ENCODE peak calls at places on chromosomes 12 and 14, in five cellular contexts. E is fibroblast of the aortic adventitia, N is ovary, X is tibial artery, W is esophagus muscularis mucosa. H is an unnamed sample.

GRCh38 chr14:73422515-73422914 is 35.8 kb downstream of the NUMB start:
- DNase-seq in E (no peak), N (no peak), X (no peak), W (no peak), H (no peak)

GRCh38 chr12:32588604-32589003 is 90.5 kb upstream of the DNM1L start:
- DNase-seq in E (no peak), N (no peak), X (no peak), W (no peak), H (no peak)

GRCh38 chr12:82723891-82724290 is 37.2 kb downstream of the TMTC2 start:
- DNase-seq in E (no peak), N (no peak), X (no peak), W (no peak), H (no peak)

GRCh38 chr14:50529288-50530179 is 2.8 kb downstream of the MAP4K5 start:
- DNase-seq in E (no peak), N (no peak), X (no peak), W (no peak), H (no peak)

GRCh38 chr12:65449400-65449799 is 170.9 kb downstream of the MSRB3 start:
- DNase-seq in E (peak; percentile 41), N (no peak), X (no peak), W (no peak), H (no peak)

GRCh38 chr14:89635615-89636014 is 218.6 kb upstream of the FOXN3 start:
- DNase-seq in E (peak; percentile 13), N (no peak), X (no peak), W (no peak), H (no peak)

GRCh38 chr12:84508943-84509342 is 403.7 kb downstream of the SLC6A15 start:
- DNase-seq in E (no peak), N (no peak), X (no peak), W (no peak), H (no peak)

GRCh38 chr12:116171549-116171948 is 105.9 kb downstream of the MED13L start:
- DNase-seq in E (peak; percentile 59), N (no peak), X (no peak), W (no peak), H (no peak)

GRCh38 chr12:128817115-128818015 is 6.4 kb downstream of the SLC15A4 start:
- DNase-seq in E (peak; percentile 77), N (no peak), X (peak; percentile 86), W (no peak), H (no peak)

GRCh38 chr12:43551971-43552559 is at the start of gene ADAMTS20:
- DNase-seq in E (no peak), N (no peak), X (no peak), W (no peak), H (no peak)

GRCh38 chr14:29111554-29111953 is 345.0 kb downstream of the FOXG1 start:
- DNase-seq in E (no peak), N (no peak), X (no peak), W (no peak), H (no peak)

GRCh38 chr12:95591731-95592130 is 40.5 kb upstream of the USP44 start:
- DNase-seq in E (no peak), N (no peak), X (no peak), W (no peak), H (no peak)

GRCh38 chr14:82796081-82796480 is 1262.4 kb upstream of the SEL1L start:
- DNase-seq in E (no peak), N (no peak), X (no peak), W (no peak), H (no peak)

GRCh38 chr12:18752280-18752920 is 14.5 kb downstream of the CAPZA3 start:
- DNase-seq in E (peak; percentile 98), N (no peak), X (no peak), W (no peak), H (no peak)

GRCh38 chr12:48454675-48455074 is 17.7 kb upstream of the ANP32D start:
- DNase-seq in E (peak; percentile 66), N (no peak), X (no peak), W (no peak), H (no peak)

GRCh38 chr12:7108042-7108927 is 729 bp downstream of the C1RL start:
- DNase-seq in E (peak; percentile 68), N (peak; percentile 81), X (peak; percentile 89), W (peak; percentile 94), H (peak; percentile 88)

GRCh38 chr12:1777798-1778197 is 42.6 kb upstream of the LRTM2 start:
- DNase-seq in E (peak; percentile 78), N (no peak), X (no peak), W (no peak), H (no peak)

DNA sequence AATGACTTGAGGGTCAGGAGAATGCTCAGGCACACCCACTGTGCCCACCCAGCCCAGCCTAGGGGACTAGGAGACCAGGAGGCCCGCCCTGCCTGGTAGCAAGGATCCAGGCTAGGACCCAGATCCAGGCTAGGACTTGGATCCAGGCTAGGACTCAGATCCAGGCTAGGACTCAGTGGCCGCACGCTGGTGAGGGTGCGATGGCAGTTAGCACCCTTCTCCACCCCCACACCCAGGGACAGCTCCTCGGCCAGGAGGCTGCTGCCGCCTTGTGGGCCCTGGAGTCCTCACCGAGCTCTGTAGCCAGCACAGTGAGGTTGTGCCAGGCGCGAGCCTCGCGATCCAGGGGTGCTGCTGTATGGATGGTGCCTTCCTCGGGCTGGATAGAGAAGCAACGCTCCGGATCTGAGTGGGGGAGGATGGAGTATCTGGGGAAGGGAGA is 5.1 kb downstream of the CDH24 start:
- DNase-seq in E (peak; percentile 12), N (no peak), X (no peak), W (no peak), H (no peak)
- TF ChIP-seq CTCF in E (peak; percentile 37), N (no peak), X (peak; percentile 9), W (no peak), H (no peak)

DNA sequence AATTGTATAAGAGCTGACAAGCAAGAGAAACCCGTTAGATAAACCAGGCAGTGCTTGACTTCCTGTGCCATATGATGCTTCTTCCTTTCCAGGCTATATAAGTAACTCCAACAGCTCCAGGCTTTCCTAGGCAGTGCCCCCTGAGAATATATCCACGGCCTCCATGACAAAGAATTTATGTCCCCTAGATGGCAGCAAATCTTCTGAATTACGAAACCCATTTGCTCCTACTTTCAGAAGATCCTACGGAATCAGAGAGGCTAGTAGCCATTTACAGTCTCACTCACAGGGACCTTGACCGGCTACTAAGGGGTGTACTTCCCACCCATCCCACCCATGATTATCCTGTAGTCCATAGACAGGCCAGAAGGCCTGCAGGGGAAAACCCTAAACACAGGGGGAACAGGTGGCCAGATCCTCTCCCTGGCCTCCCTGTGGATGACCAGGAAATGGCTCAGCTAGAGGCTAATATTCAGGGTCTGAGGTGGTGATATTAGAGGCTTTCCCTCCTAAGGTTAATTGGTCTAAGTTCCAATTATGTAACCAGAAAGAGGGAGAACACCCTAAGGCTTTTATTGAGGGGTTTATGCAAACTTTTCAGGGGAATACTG is 77.2 kb upstream of the DCD start:
- DNase-seq in E (peak; percentile 9), N (no peak), X (no peak), W (no peak), H (no peak)
- TF ChIP-seq CTCF in E (peak; percentile 32), N (no peak), X (no peak), W (no peak), H (peak; percentile 20)

GRCh38 chr12:6072302-6072752 is 52.1 kb downstream of the VWF start:
- DNase-seq in E (peak; percentile 81), N (no peak), X (no peak), W (no peak), H (no peak)
- TF ChIP-seq CTCF in E (peak; percentile 46), N (no peak), X (no peak), W (peak; percentile 7), H (no peak)

DNA sequence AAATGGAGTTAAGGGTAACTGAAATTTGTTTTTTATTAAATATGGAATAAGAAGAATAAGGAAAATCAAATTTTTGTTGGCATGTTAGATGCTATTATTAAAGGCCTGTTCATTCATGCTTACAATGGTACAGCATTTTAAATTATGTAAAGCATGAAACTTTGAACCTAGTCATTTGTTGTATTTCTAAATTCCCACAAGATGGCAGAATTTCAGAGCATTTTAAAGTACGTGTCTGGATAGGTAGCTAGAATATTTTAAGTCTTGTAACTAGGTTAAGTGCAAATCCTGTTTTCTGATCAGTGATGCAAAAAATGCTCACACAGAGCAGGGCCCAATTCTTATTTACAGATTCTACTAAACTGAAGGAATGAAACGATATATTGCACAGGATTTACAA is 585.6 kb upstream of the MIS18BP1 start:
- DNase-seq in E (no peak), N (no peak), X (no peak), W (no peak), H (no peak)
- TF ChIP-seq CTCF in E (no peak), N (no peak), X (no peak), W (no peak), H (peak; percentile 30)

GRCh38 chr12:111377440-111377839 is 8.5 kb upstream of the PHETA1 start:
- DNase-seq in E (no peak), N (no peak), X (no peak), W (no peak), H (no peak)

GRCh38 chr12:111384596-111384995 is 15.7 kb upstream of the PHETA1 start:
- DNase-seq in E (no peak), N (no peak), X (no peak), W (no peak), H (no peak)

DNA sequence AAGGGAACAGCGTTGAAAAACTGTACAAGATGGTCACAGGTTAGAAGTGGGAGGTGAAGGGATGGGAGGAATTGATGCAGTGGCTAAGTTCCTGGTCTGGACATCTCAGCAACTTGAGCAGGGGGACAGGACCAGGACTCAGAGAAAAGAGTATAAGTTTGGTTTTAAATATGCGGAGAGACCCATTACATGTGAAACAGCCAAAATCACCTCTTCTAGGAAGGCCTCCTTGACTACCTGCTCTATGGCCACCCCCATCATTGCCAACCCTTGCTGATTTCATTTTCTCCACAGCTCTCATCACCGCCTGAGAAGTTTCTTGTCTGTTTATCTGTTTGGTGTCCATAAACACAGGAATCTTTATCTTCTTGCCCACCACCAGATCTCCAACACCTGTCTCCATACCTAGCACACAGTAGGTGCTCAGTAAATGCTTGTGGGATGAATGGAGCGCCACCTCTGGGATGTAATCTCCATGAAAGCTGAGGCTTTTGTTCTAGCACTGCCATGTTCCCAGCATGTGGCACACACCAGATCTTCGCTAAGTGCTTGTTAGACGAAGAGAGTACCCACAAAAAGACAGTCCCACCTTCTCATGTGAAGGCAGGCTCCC is 11.2 kb upstream of the PHETA1 start:
- DNase-seq in E (no peak), N (no peak), X (no peak), W (no peak), H (no peak)
- TF ChIP-seq CTCF in E (no peak), N (no peak), X (no peak), W (no peak), H (no peak)